ENCODE peak calls at places on chromosomes 6 and 20, in nine cellular contexts. I, U, F, K, R, M, A, L and J are unnamed samples.

GRCh38 chr20:38156888-38157634 is 8.0 kb downstream of the TGM2 start:
- DNase-seq in I (peak; percentile 56), U (no peak), F (no peak), K (peak; percentile 41), R (no peak), M (no peak), A (no peak), L (no peak), J (no peak)

GRCh38 chr6:89411019-89411268 is 1.1 kb downstream of the RRAGD start:
- DNase-seq in I (no peak), U (peak; percentile 8), F (peak; percentile 21), K (peak; percentile 19), R (no peak), M (no peak), A (no peak), L (no peak), J (no peak)

GRCh38 chr6:163457637-163458561 is 43.4 kb downstream of the QKI start:
- DNase-seq in I (peak; percentile 71), U (peak; percentile 76), F (no peak), K (peak; percentile 95), R (no peak), M (no peak), A (no peak), L (peak; percentile 5), J (peak; percentile 85)

GRCh38 chr20:44936510-44936909 is 23.7 kb downstream of the TOMM34 start:
- DNase-seq in I (no peak), U (no peak), F (no peak), K (no peak), R (no peak), M (no peak), A (no peak), L (no peak), J (no peak)

GRCh38 chr6:3159805-3160781 is 2.7 kb upstream of the TUBB2A start:
- DNase-seq in I (peak; percentile 80), U (no peak), F (peak; percentile 22), K (no peak), R (no peak), M (no peak), A (peak; percentile 15), L (no peak), J (no peak)

GRCh38 chr6:74690365-74690764 is 515.5 kb downstream of the COL12A1 start:
- DNase-seq in I (no peak), U (no peak), F (no peak), K (no peak), R (no peak), M (no peak), A (no peak), L (no peak), J (no peak)

GRCh38 chr6:85490516-85491248 is 40.8 kb downstream of the NT5E start:
- DNase-seq in I (peak; percentile 25), U (no peak), F (no peak), K (peak; percentile 38), R (no peak), M (no peak), A (no peak), L (peak; percentile 60), J (no peak)

GRCh38 chr6:45827952-45828530 is 187.6 kb downstream of the CLIC5 start:
- DNase-seq in I (no peak), U (no peak), F (no peak), K (no peak), R (no peak), M (no peak), A (no peak), L (no peak), J (no peak)

GRCh38 chr6:167548451-167548850 is 223.6 kb downstream of the TTLL2 start:
- DNase-seq in I (no peak), U (no peak), F (no peak), K (no peak), R (no peak), M (no peak), A (no peak), L (no peak), J (no peak)

GRCh38 chr20:49450281-49450707 is 32.2 kb downstream of the KCNB1 start:
- DNase-seq in I (no peak), U (no peak), F (no peak), K (no peak), R (no peak), M (no peak), A (no peak), L (no peak), J (no peak)

GRCh38 chr6:110681543-110682459 is 133.5 kb downstream of the CDK19 start:
- DNase-seq in I (no peak), U (no peak), F (no peak), K (peak; percentile 8), R (no peak), M (no peak), A (no peak), L (no peak), J (no peak)

GRCh38 chr20:51837436-51837835 is 35.1 kb upstream of the SALL4 start:
- DNase-seq in I (no peak), U (no peak), F (no peak), K (no peak), R (no peak), M (no peak), A (no peak), L (no peak), J (no peak)

GRCh38 chr20:15875446-15875845 is 697.8 kb downstream of the KIF16B start:
- DNase-seq in I (no peak), U (no peak), F (no peak), K (no peak), R (no peak), M (no peak), A (no peak), L (no peak), J (no peak)

GRCh38 chr6:63305278-63305677 is 14.5 kb downstream of the LGSN start:
- DNase-seq in I (no peak), U (no peak), F (no peak), K (no peak), R (no peak), M (no peak), A (no peak), L (no peak), J (no peak)

GRCh38 chr6:34021839-34022190 is 124.1 kb downstream of the GRM4 start:
- DNase-seq in I (no peak), U (no peak), F (no peak), K (peak; percentile 36), R (no peak), M (no peak), A (no peak), L (no peak), J (no peak)

GRCh38 chr6:158706369-158706982 is 56.6 kb downstream of the SYTL3 start:
- DNase-seq in I (peak; percentile 72), U (peak; percentile 73), F (no peak), K (peak; percentile 77), R (no peak), M (peak; percentile 75), A (no peak), L (peak; percentile 60), J (no peak)

GRCh38 chr20:34559311-34560140 is 1.0 kb downstream of the MAP1LC3A start:
- DNase-seq in I (peak; percentile 31), U (no peak), F (no peak), K (peak; percentile 26), R (no peak), M (no peak), A (no peak), L (no peak), J (no peak)

GRCh38 chr20:9186396-9186795 is 117.5 kb downstream of the PLCB4 start:
- DNase-seq in I (no peak), U (no peak), F (no peak), K (no peak), R (no peak), M (no peak), A (no peak), L (peak; percentile 49), J (no peak)

GRCh38 chr20:6976096-6976495 is 208.6 kb downstream of the BMP2 start:
- DNase-seq in I (no peak), U (no peak), F (no peak), K (peak; percentile 4), R (no peak), M (no peak), A (no peak), L (no peak), J (no peak)

GRCh38 chr6:115934145-115934544 is 126.5 kb downstream of the FRK start:
- DNase-seq in I (no peak), U (no peak), F (no peak), K (no peak), R (no peak), M (no peak), A (no peak), L (no peak), J (no peak)

GRCh38 chr6:119299694-119300093 is 49.9 kb downstream of the MAN1A1 start:
- DNase-seq in I (no peak), U (no peak), F (no peak), K (no peak), R (no peak), M (no peak), A (no peak), L (no peak), J (no peak)

GRCh38 chr6:75266716-75267291 is 17.8 kb downstream of the TMEM30A start:
- DNase-seq in I (peak; percentile 79), U (peak; percentile 58), F (no peak), K (peak; percentile 72), R (peak; percentile 10), M (peak; percentile 25), A (no peak), L (peak; percentile 40), J (no peak)